ENCODE peak calls at places on chromosomes 1 and 21, in eight cellular contexts. One of them, this sample, is unnamed.

GRCh38 chr1:221693087-221693486 is 48.8 kb downstream of the DUSP10 start:
- DNase-seq in PC-3: no peak
- DNase-seq in endothelial cell of umbilical vein: no peak
- DNase-seq in HFF-Myc: no peak
- DNase-seq in mesothelial cell of epicardium: no peak
- DNase-seq in ACHN: peak; percentile 20
- DNase-seq in T-helper 9 cell: no peak
- DNase-seq in keratinocyte: no peak
- DNase-seq in this sample: no peak

GRCh38 chr1:152495066-152495675 is 15.4 kb upstream of the LCE5A start:
- DNase-seq in mesothelial cell of epicardium: no peak
- DNase-seq in endothelial cell of umbilical vein: peak; percentile 21
- DNase-seq in T-helper 9 cell: no peak
- DNase-seq in keratinocyte: no peak
- DNase-seq in ACHN: peak; percentile 63
- DNase-seq in PC-3: peak; percentile 58
- DNase-seq in HFF-Myc: no peak
- DNase-seq in this sample: no peak

GRCh38 chr1:59008599-59009347 is 224.9 kb upstream of the JUN start:
- DNase-seq in ACHN: no peak
- DNase-seq in PC-3: no peak
- DNase-seq in HFF-Myc: no peak
- DNase-seq in keratinocyte: no peak
- DNase-seq in mesothelial cell of epicardium: no peak
- DNase-seq in T-helper 9 cell: no peak
- DNase-seq in endothelial cell of umbilical vein: no peak
- DNase-seq in this sample: no peak

GRCh38 chr1:156260896-156261295 is 13.0 kb upstream of the PAQR6 start:
- DNase-seq in HFF-Myc: no peak
- DNase-seq in PC-3: no peak
- DNase-seq in mesothelial cell of epicardium: no peak
- DNase-seq in endothelial cell of umbilical vein: no peak
- DNase-seq in ACHN: no peak
- DNase-seq in T-helper 9 cell: no peak
- DNase-seq in keratinocyte: no peak
- DNase-seq in this sample: no peak

GRCh38 chr1:29805122-29805895 is 569.0 kb downstream of the PTPRU start:
- DNase-seq in T-helper 9 cell: no peak
- DNase-seq in mesothelial cell of epicardium: no peak
- DNase-seq in ACHN: no peak
- DNase-seq in HFF-Myc: no peak
- DNase-seq in keratinocyte: no peak
- DNase-seq in endothelial cell of umbilical vein: no peak
- DNase-seq in PC-3: no peak
- DNase-seq in this sample: no peak

GRCh38 chr1:23114424-23115079 is 54.1 kb downstream of the LUZP1 start:
- DNase-seq in keratinocyte: no peak
- DNase-seq in HFF-Myc: no peak
- DNase-seq in T-helper 9 cell: no peak
- DNase-seq in PC-3: no peak
- DNase-seq in endothelial cell of umbilical vein: peak; percentile 48
- DNase-seq in ACHN: no peak
- DNase-seq in mesothelial cell of epicardium: no peak
- DNase-seq in this sample: no peak

GRCh38 chr21:45209046-45209445 is 78.6 kb downstream of the POFUT2 start:
- DNase-seq in ACHN: no peak
- DNase-seq in keratinocyte: no peak
- DNase-seq in HFF-Myc: peak; percentile 11
- DNase-seq in endothelial cell of umbilical vein: no peak
- DNase-seq in PC-3: peak; percentile 42
- DNase-seq in mesothelial cell of epicardium: no peak
- DNase-seq in T-helper 9 cell: no peak
- DNase-seq in this sample: no peak

GRCh38 chr1:219374636-219375035 is 201.0 kb downstream of the LYPLAL1 start:
- DNase-seq in keratinocyte: no peak
- DNase-seq in endothelial cell of umbilical vein: no peak
- DNase-seq in T-helper 9 cell: no peak
- DNase-seq in ACHN: no peak
- DNase-seq in PC-3: no peak
- DNase-seq in HFF-Myc: no peak
- DNase-seq in mesothelial cell of epicardium: no peak
- DNase-seq in this sample: no peak

GRCh38 chr1:109632671-109633346 is 13.2 kb downstream of the AMPD2 start:
- DNase-seq in endothelial cell of umbilical vein: no peak
- DNase-seq in PC-3: no peak
- DNase-seq in HFF-Myc: no peak
- DNase-seq in T-helper 9 cell: no peak
- DNase-seq in keratinocyte: no peak
- DNase-seq in mesothelial cell of epicardium: no peak
- DNase-seq in ACHN: no peak
- DNase-seq in this sample: no peak

GRCh38 chr21:46399686-46400085 is 59.0 kb upstream of the DIP2A start:
- DNase-seq in mesothelial cell of epicardium: no peak
- DNase-seq in endothelial cell of umbilical vein: no peak
- DNase-seq in T-helper 9 cell: no peak
- DNase-seq in PC-3: no peak
- DNase-seq in ACHN: no peak
- DNase-seq in keratinocyte: no peak
- DNase-seq in HFF-Myc: no peak
- DNase-seq in this sample: no peak

GRCh38 chr21:41776778-41777177 is 9.9 kb upstream of the RIPK4 start:
- DNase-seq in ACHN: no peak
- DNase-seq in T-helper 9 cell: no peak
- DNase-seq in PC-3: no peak
- DNase-seq in mesothelial cell of epicardium: no peak
- DNase-seq in keratinocyte: no peak
- DNase-seq in HFF-Myc: no peak
- DNase-seq in endothelial cell of umbilical vein: no peak
- DNase-seq in this sample: no peak

GRCh38 chr1:147168626-147169058 is 3.6 kb downstream of the PRKAB2 start:
- DNase-seq in HFF-Myc: no peak
- DNase-seq in PC-3: peak; percentile 53
- DNase-seq in ACHN: peak; percentile 23
- DNase-seq in keratinocyte: no peak
- DNase-seq in mesothelial cell of epicardium: no peak
- DNase-seq in endothelial cell of umbilical vein: peak; percentile 26
- DNase-seq in T-helper 9 cell: no peak
- DNase-seq in this sample: no peak

GRCh38 chr21:26115346-26115745 is 55.2 kb downstream of the APP start:
- DNase-seq in ACHN: no peak
- DNase-seq in PC-3: peak; percentile 70
- DNase-seq in T-helper 9 cell: no peak
- DNase-seq in mesothelial cell of epicardium: no peak
- DNase-seq in HFF-Myc: peak; percentile 79
- DNase-seq in endothelial cell of umbilical vein: peak; percentile 73
- DNase-seq in keratinocyte: no peak
- DNase-seq in this sample: no peak

GRCh38 chr1:26069941-26070807 is 2.7 kb upstream of the TRIM63 start:
- DNase-seq in mesothelial cell of epicardium: no peak
- DNase-seq in keratinocyte: no peak
- DNase-seq in PC-3: no peak
- DNase-seq in endothelial cell of umbilical vein: no peak
- DNase-seq in ACHN: no peak
- DNase-seq in HFF-Myc: no peak
- DNase-seq in T-helper 9 cell: no peak
- DNase-seq in this sample: no peak

GRCh38 chr1:91725961-91726704 is 159.8 kb downstream of the TGFBR3 start:
- DNase-seq in T-helper 9 cell: no peak
- DNase-seq in mesothelial cell of epicardium: no peak
- DNase-seq in endothelial cell of umbilical vein: peak; percentile 88
- DNase-seq in PC-3: no peak
- DNase-seq in keratinocyte: no peak
- DNase-seq in HFF-Myc: peak; percentile 69
- DNase-seq in ACHN: no peak
- DNase-seq in this sample: no peak

GRCh38 chr1:185338719-185339622 is 21.9 kb upstream of the IVNS1ABP start:
- DNase-seq in keratinocyte: no peak
- DNase-seq in mesothelial cell of epicardium: no peak
- DNase-seq in endothelial cell of umbilical vein: no peak
- DNase-seq in T-helper 9 cell: peak; percentile 17
- DNase-seq in PC-3: no peak
- DNase-seq in HFF-Myc: no peak
- DNase-seq in ACHN: no peak
- DNase-seq in this sample: peak; percentile 75

GRCh38 chr1:183628537-183628936 is 7.0 kb downstream of the ARPC5 start:
- DNase-seq in T-helper 9 cell: no peak
- DNase-seq in endothelial cell of umbilical vein: no peak
- DNase-seq in PC-3: no peak
- DNase-seq in ACHN: no peak
- DNase-seq in mesothelial cell of epicardium: no peak
- DNase-seq in keratinocyte: no peak
- DNase-seq in HFF-Myc: no peak
- DNase-seq in this sample: no peak

GRCh38 chr1:210917560-210918214 is 216.3 kb downstream of the KCNH1 start:
- DNase-seq in HFF-Myc: no peak
- DNase-seq in ACHN: no peak
- DNase-seq in mesothelial cell of epicardium: no peak
- DNase-seq in PC-3: no peak
- DNase-seq in endothelial cell of umbilical vein: no peak
- DNase-seq in T-helper 9 cell: no peak
- DNase-seq in keratinocyte: no peak
- DNase-seq in this sample: no peak

GRCh38 chr1:17121881-17122280 is 2.6 kb upstream of the PADI2 start:
- DNase-seq in mesothelial cell of epicardium: no peak
- DNase-seq in keratinocyte: no peak
- DNase-seq in ACHN: no peak
- DNase-seq in endothelial cell of umbilical vein: no peak
- DNase-seq in HFF-Myc: no peak
- DNase-seq in T-helper 9 cell: no peak
- DNase-seq in PC-3: no peak
- DNase-seq in this sample: no peak

GRCh38 chr1:112636597-112637256 is 17.1 kb downstream of the CAPZA1 start:
- DNase-seq in ACHN: peak; percentile 26
- DNase-seq in mesothelial cell of epicardium: no peak
- DNase-seq in PC-3: peak; percentile 20
- DNase-seq in keratinocyte: no peak
- DNase-seq in endothelial cell of umbilical vein: peak; percentile 63
- DNase-seq in HFF-Myc: no peak
- DNase-seq in T-helper 9 cell: no peak
- DNase-seq in this sample: no peak

GRCh38 chr1:42736152-42736551 is 3.9 kb downstream of the CLDN19 start:
- DNase-seq in T-helper 9 cell: no peak
- DNase-seq in ACHN: peak; percentile 26
- DNase-seq in HFF-Myc: no peak
- DNase-seq in mesothelial cell of epicardium: no peak
- DNase-seq in keratinocyte: no peak
- DNase-seq in PC-3: peak; percentile 43
- DNase-seq in endothelial cell of umbilical vein: no peak
- DNase-seq in this sample: no peak

GRCh38 chr1:109890115-109890953 is 20.3 kb upstream of the CSF1 start:
- DNase-seq in ACHN: no peak
- DNase-seq in HFF-Myc: no peak
- DNase-seq in mesothelial cell of epicardium: no peak
- DNase-seq in endothelial cell of umbilical vein: no peak
- DNase-seq in T-helper 9 cell: no peak
- DNase-seq in keratinocyte: no peak
- DNase-seq in PC-3: no peak
- DNase-seq in this sample: no peak

GRCh38 chr1:34746785-34747637 is 7.8 kb upstream of the GJB5 start:
- DNase-seq in ACHN: no peak
- DNase-seq in HFF-Myc: no peak
- DNase-seq in PC-3: no peak
- DNase-seq in T-helper 9 cell: no peak
- DNase-seq in keratinocyte: no peak
- DNase-seq in endothelial cell of umbilical vein: no peak
- DNase-seq in mesothelial cell of epicardium: no peak
- DNase-seq in this sample: no peak

GRCh38 chr1:143698016-143698415 is 273.8 kb downstream of the FAM72C start:
- DNase-seq in mesothelial cell of epicardium: no peak
- DNase-seq in ACHN: peak; percentile 44
- DNase-seq in PC-3: peak; percentile 3
- DNase-seq in endothelial cell of umbilical vein: no peak
- DNase-seq in T-helper 9 cell: no peak
- DNase-seq in HFF-Myc: no peak
- DNase-seq in keratinocyte: no peak
- DNase-seq in this sample: no peak

GRCh38 chr1:183604048-183604808 is 14.0 kb upstream of the NCF2 start:
- DNase-seq in HFF-Myc: peak; percentile 88
- DNase-seq in T-helper 9 cell: no peak
- DNase-seq in mesothelial cell of epicardium: no peak
- DNase-seq in PC-3: no peak
- DNase-seq in keratinocyte: no peak
- DNase-seq in ACHN: no peak
- DNase-seq in endothelial cell of umbilical vein: no peak
- DNase-seq in this sample: no peak

GRCh38 chr1:213252026-213252425 is 201.0 kb downstream of the RPS6KC1 start:
- DNase-seq in ACHN: no peak
- DNase-seq in endothelial cell of umbilical vein: no peak
- DNase-seq in PC-3: no peak
- DNase-seq in mesothelial cell of epicardium: no peak
- DNase-seq in keratinocyte: no peak
- DNase-seq in T-helper 9 cell: no peak
- DNase-seq in HFF-Myc: no peak
- DNase-seq in this sample: no peak

GRCh38 chr1:221487781-221488520 is 253.9 kb downstream of the DUSP10 start:
- DNase-seq in PC-3: peak; percentile 96
- DNase-seq in keratinocyte: no peak
- DNase-seq in ACHN: peak; percentile 56
- DNase-seq in mesothelial cell of epicardium: no peak
- DNase-seq in endothelial cell of umbilical vein: no peak
- DNase-seq in HFF-Myc: no peak
- DNase-seq in T-helper 9 cell: no peak
- DNase-seq in this sample: no peak

GRCh38 chr1:239112536-239112935 is 273.8 kb upstream of the CHRM3 start:
- DNase-seq in keratinocyte: no peak
- DNase-seq in PC-3: no peak
- DNase-seq in endothelial cell of umbilical vein: no peak
- DNase-seq in HFF-Myc: no peak
- DNase-seq in ACHN: no peak
- DNase-seq in mesothelial cell of epicardium: no peak
- DNase-seq in T-helper 9 cell: no peak
- DNase-seq in this sample: no peak

GRCh38 chr21:39046236-39046911 is 136.9 kb downstream of the PSMG1 start:
- DNase-seq in T-helper 9 cell: no peak
- DNase-seq in HFF-Myc: no peak
- DNase-seq in ACHN: no peak
- DNase-seq in PC-3: no peak
- DNase-seq in keratinocyte: no peak
- DNase-seq in mesothelial cell of epicardium: no peak
- DNase-seq in endothelial cell of umbilical vein: no peak
- DNase-seq in this sample: no peak

GRCh38 chr1:12426030-12426429 is 192.0 kb downstream of the DHRS3 start:
- DNase-seq in T-helper 9 cell: no peak
- DNase-seq in endothelial cell of umbilical vein: no peak
- DNase-seq in keratinocyte: no peak
- DNase-seq in mesothelial cell of epicardium: no peak
- DNase-seq in HFF-Myc: no peak
- DNase-seq in PC-3: no peak
- DNase-seq in ACHN: no peak
- DNase-seq in this sample: no peak